ENCODE peak calls at places on chromosomes 4 and X, in eight cellular contexts. G is uterus; I is left ventricle myocardium inferior; W is upper lobe of left lung; L is neural progenitor cell; V is HCT116; Y is IMR-90; B is CD4-positive, alpha-beta T cell. T is an unnamed sample.

GRCh38 chr4:73609688-73610087 is 10.5 kb downstream of the RASSF6 start:
- DNase-seq in G (no peak), I (no peak), W (no peak), L (no peak), V (no peak), Y (peak; percentile 73), B (no peak), T (peak; percentile 45)

GRCh38 chr4:52659016-52659721 is at the start of gene USP46:
- DNase-seq in G (peak; percentile 71), I (peak; percentile 87), W (peak; percentile 68), L (peak; percentile 91), V (peak; percentile 15), Y (peak; percentile 69), B (no peak), T (peak; percentile 89)

GRCh38 chrX:98380106-98380505 is 1496.4 kb downstream of the RPA4 start:
- DNase-seq in G (no peak), I (no peak), W (no peak), L (peak; percentile 63), V (no peak), Y (no peak), B (no peak), T (no peak)

GRCh38 chr4:52961666-52962412 is 99.7 kb downstream of the RASL11B start:
- DNase-seq in G (no peak), I (no peak), W (no peak), L (no peak), V (no peak), Y (no peak), B (no peak), T (no peak)

GRCh38 chr4:151402150-151402865 is 6.7 kb upstream of the FHIP1A start:
- DNase-seq in G (no peak), I (no peak), W (no peak), L (no peak), V (no peak), Y (no peak), B (no peak), T (no peak)

GRCh38 chrX:131818297-131818936 is 204.7 kb upstream of the STK26 start:
- DNase-seq in G (no peak), I (no peak), W (no peak), L (no peak), V (no peak), Y (no peak), B (no peak), T (no peak)

GRCh38 chrX:1763294-1763693 is 148.4 kb downstream of the ASMT start:
- DNase-seq in G (no peak), I (no peak), W (no peak), L (no peak), V (no peak), Y (no peak), B (no peak), T (no peak)

GRCh38 chr4:161376275-161376674 is 787.5 kb downstream of the FSTL5 start:
- DNase-seq in G (no peak), I (no peak), W (no peak), L (no peak), V (no peak), Y (no peak), B (no peak), T (no peak)

GRCh38 chr4:108828620-108829019 is 65.8 kb upstream of the ETNPPL start:
- DNase-seq in G (no peak), I (no peak), W (no peak), L (no peak), V (no peak), Y (no peak), B (no peak), T (peak; percentile 72)

GRCh38 chrX:69307736-69308135 is 142.5 kb upstream of the PJA1 start:
- DNase-seq in G (no peak), I (no peak), W (no peak), L (peak; percentile 74), V (no peak), Y (no peak), B (no peak), T (no peak)

GRCh38 chr4:78184584-78184983 is 127.5 kb downstream of the FRAS1 start:
- DNase-seq in G (no peak), I (no peak), W (no peak), L (no peak), V (no peak), Y (no peak), B (no peak), T (no peak)

GRCh38 chrX:118974088-118974907 is at the start of gene LONRF3:
- DNase-seq in G (peak; percentile 83), I (peak; percentile 73), W (peak; percentile 85), L (peak; percentile 27), V (no peak), Y (peak; percentile 3), B (peak; percentile 45), T (peak; percentile 13)

GRCh38 chr4:8033776-8034528 is 94.3 kb upstream of the AFAP1 start:
- DNase-seq in G (no peak), I (no peak), W (no peak), L (no peak), V (no peak), Y (no peak), B (no peak), T (no peak)

GRCh38 chr4:165723051-165723805 is 149.8 kb upstream of the TLL1 start:
- DNase-seq in G (no peak), I (no peak), W (no peak), L (no peak), V (no peak), Y (no peak), B (no peak), T (no peak)

GRCh38 chrX:107610667-107611066 is 17.6 kb upstream of the PRPS1 start:
- DNase-seq in G (no peak), I (no peak), W (no peak), L (no peak), V (no peak), Y (peak; percentile 6), B (no peak), T (no peak)

GRCh38 chr4:25358515-25359275 is 18.4 kb upstream of the ANAPC4 start:
- DNase-seq in G (no peak), I (no peak), W (peak; percentile 91), L (no peak), V (no peak), Y (no peak), B (no peak), T (no peak)

GRCh38 chr4:38132843-38133662 is 172.9 kb downstream of the PTTG2 start:
- DNase-seq in G (no peak), I (no peak), W (no peak), L (no peak), V (no peak), Y (no peak), B (no peak), T (no peak)

GRCh38 chrX:119757646-119757978 is 776 bp upstream of the SOWAHD start:
- DNase-seq in G (no peak), I (no peak), W (no peak), L (no peak), V (no peak), Y (no peak), B (no peak), T (no peak)

GRCh38 chr4:109750652-109751244 is 20.9 kb upstream of the PLA2G12A start:
- DNase-seq in G (no peak), I (no peak), W (no peak), L (no peak), V (no peak), Y (no peak), B (no peak), T (no peak)

GRCh38 chrX:107758231-107758766 is 17.3 kb downstream of the TSC22D3 start:
- DNase-seq in G (no peak), I (no peak), W (no peak), L (no peak), V (no peak), Y (no peak), B (no peak), T (no peak)

DNA sequence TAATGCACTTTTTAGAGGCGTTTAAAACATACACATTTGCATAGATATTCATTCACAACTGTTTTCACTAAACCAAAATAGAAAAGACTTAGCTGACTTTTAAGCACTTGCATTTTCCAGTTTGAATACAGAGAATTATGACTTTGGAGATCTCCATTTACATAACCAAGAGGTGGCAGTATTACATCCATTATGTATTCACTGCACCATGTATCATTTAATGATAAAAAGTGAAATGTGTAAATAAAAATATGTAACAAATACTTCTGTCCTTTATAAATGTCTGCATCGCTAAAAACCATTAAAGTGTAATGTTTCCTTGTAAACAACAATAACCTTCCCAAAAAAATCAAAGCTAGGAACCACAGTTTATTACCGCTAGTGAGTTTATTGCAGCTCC is 413.2 kb downstream of the FGF13 start:
- DNase-seq in G (no peak), I (no peak), W (no peak), L (no peak), V (no peak), Y (no peak), B (no peak), T (no peak)
- TF ChIP-seq CTCF in G (no peak), I (no peak), W (no peak), L (no peak), V (no peak), Y (no peak), B (no peak), T (no peak)

DNA sequence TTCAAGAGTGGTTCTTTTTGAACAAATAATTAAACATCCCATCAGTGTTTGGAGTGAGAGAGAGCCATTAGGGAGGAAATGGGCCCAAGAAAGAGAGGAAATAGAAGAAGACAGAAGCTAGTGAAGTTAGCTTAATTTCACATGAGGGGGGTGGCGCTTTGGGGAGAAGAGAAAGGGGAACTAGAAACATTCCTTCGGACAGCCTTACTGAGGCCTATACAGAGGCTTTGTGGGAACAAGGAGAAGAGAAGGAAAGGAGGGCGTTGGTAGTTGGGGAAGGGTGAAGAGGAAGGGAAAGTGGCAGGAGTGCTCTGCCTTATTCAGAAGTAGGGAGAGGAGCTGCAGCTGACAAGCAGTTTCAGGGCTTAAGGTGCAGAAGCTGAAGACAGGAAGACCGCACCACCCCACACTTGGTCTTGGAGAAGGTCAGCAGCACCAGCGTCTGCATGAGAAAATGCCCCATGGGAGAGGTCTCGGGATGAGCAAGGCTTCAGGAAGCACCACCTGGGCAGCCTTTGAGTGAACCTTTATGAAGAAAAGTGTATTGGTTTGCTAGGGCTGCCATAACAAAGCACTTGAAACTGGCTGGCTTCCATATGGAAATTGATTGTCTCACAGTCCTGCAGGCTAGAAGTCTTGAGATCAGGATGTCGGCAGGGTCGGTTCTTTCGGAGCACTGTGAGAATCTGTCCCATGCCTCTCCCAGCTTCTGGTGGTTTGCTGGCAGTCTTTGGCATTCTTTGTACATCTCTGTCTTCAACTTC is 85.1 kb downstream of the KIT start:
- DNase-seq in G (no peak), I (no peak), W (no peak), L (no peak), V (no peak), Y (no peak), B (no peak), T (no peak)
- H3K27ac ChIP-seq in G (no peak overlapping the region), I (no peak overlapping the region), W (no peak overlapping the region), L (no peak overlapping the region), V (no peak overlapping the region), Y (no peak overlapping the region), B (no peak overlapping the region), T (no peak overlapping the region)

GRCh38 chr4:42750091-42750490 is 93.2 kb upstream of the ATP8A1 start:
- DNase-seq in G (no peak), I (no peak), W (peak; percentile 25), L (no peak), V (no peak), Y (no peak), B (peak; percentile 17), T (peak; percentile 45)
- TF ChIP-seq CTCF in G (no peak), I (peak; percentile 64), W (peak; percentile 30), L (peak; percentile 39), V (no peak), Y (no peak), B (peak; percentile 47), T (no peak)

DNA sequence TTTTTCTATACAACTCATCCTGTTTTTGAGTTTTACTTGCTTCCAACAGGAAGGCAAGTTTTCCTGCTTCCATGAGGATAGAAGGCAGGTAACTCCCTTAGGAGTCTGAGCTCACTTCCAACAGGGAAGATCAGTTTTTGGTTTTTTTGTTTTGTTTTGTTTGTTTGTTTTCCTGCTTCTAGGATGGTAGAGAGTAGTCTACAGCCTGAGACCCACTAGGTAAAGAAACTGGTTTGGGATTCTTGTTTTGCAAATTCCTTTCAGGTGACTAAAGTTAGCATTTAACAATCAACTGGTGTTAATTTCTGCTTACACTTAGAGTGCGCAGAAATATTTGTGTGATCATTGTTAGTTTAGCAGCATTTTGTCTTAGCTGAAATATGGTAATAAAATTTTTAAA is 227.8 kb upstream of the TACR3 start:
- DNase-seq in G (no peak), I (no peak), W (no peak), L (no peak), V (no peak), Y (no peak), B (no peak), T (no peak)
- H3K27ac ChIP-seq in G (no peak overlapping the region), I (no peak overlapping the region), W (no peak overlapping the region), L (no peak overlapping the region), V (no peak overlapping the region), Y (no peak overlapping the region), B (no peak overlapping the region), T (no peak overlapping the region)